ENCODE peak calls at places on chromosomes 12 and 14, in seven cellular contexts. One of them, this sample, is unnamed.

GRCh38 chr12:66144796-66145754 is 14.5 kb upstream of the LLPH start:
- DNase-seq in coronary artery: no peak
- DNase-seq in CD8-positive, alpha-beta T cell: no peak
- DNase-seq in PC-3: peak
- DNase-seq in body of pancreas: peak
- DNase-seq in pancreas: peak
- DNase-seq in neural progenitor cell: peak
- DNase-seq in this sample: peak

GRCh38 chr14:64387232-64387737 is 868 bp upstream of the MTHFD1 start:
- DNase-seq in coronary artery: no peak
- DNase-seq in CD8-positive, alpha-beta T cell: no peak
- DNase-seq in PC-3: peak
- DNase-seq in body of pancreas: no peak
- DNase-seq in pancreas: no peak
- DNase-seq in neural progenitor cell: peak
- DNase-seq in this sample: no peak

GRCh38 chr12:100238801-100239200 is 28.1 kb downstream of the DEPDC4 start:
- DNase-seq in coronary artery: no peak
- DNase-seq in CD8-positive, alpha-beta T cell: no peak
- DNase-seq in PC-3: no peak
- DNase-seq in body of pancreas: no peak
- DNase-seq in pancreas: no peak
- DNase-seq in neural progenitor cell: no peak
- DNase-seq in this sample: no peak

GRCh38 chr12:25986169-25986568 is 27.7 kb downstream of the RASSF8 start:
- DNase-seq in coronary artery: no peak
- DNase-seq in CD8-positive, alpha-beta T cell: no peak
- DNase-seq in PC-3: no peak
- DNase-seq in body of pancreas: no peak
- DNase-seq in pancreas: no peak
- DNase-seq in neural progenitor cell: no peak
- DNase-seq in this sample: no peak

GRCh38 chr12:108618079-108618952 is 15.4 kb downstream of the SELPLG start:
- DNase-seq in coronary artery: no peak
- DNase-seq in CD8-positive, alpha-beta T cell: peak
- DNase-seq in PC-3: peak
- DNase-seq in body of pancreas: peak
- DNase-seq in pancreas: peak
- DNase-seq in neural progenitor cell: peak
- DNase-seq in this sample: peak

GRCh38 chr14:75961662-75962061 is 20.1 kb downstream of the TGFB3 start:
- DNase-seq in coronary artery: no peak
- DNase-seq in CD8-positive, alpha-beta T cell: no peak
- DNase-seq in PC-3: no peak
- DNase-seq in body of pancreas: no peak
- DNase-seq in pancreas: no peak
- DNase-seq in neural progenitor cell: no peak
- DNase-seq in this sample: no peak

GRCh38 chr12:107396991-107397390 is 288.6 kb upstream of the PWP1 start:
- DNase-seq in coronary artery: no peak
- DNase-seq in CD8-positive, alpha-beta T cell: no peak
- DNase-seq in PC-3: peak
- DNase-seq in body of pancreas: no peak
- DNase-seq in pancreas: no peak
- DNase-seq in neural progenitor cell: no peak
- DNase-seq in this sample: no peak

GRCh38 chr12:132075026-132075713 is 68.9 kb downstream of the DDX51 start:
- DNase-seq in coronary artery: no peak
- DNase-seq in CD8-positive, alpha-beta T cell: no peak
- DNase-seq in PC-3: peak
- DNase-seq in body of pancreas: no peak
- DNase-seq in pancreas: no peak
- DNase-seq in neural progenitor cell: peak
- DNase-seq in this sample: no peak

GRCh38 chr12:31412292-31412801 is 86.4 kb upstream of the SINHCAF start:
- DNase-seq in coronary artery: no peak
- DNase-seq in CD8-positive, alpha-beta T cell: no peak
- DNase-seq in PC-3: no peak
- DNase-seq in body of pancreas: no peak
- DNase-seq in pancreas: no peak
- DNase-seq in neural progenitor cell: peak
- DNase-seq in this sample: no peak

GRCh38 chr12:65670775-65671174 is 153.5 kb upstream of the HMGA2 start:
- DNase-seq in coronary artery: no peak
- DNase-seq in CD8-positive, alpha-beta T cell: no peak
- DNase-seq in PC-3: peak
- DNase-seq in body of pancreas: no peak
- DNase-seq in pancreas: no peak
- DNase-seq in neural progenitor cell: no peak
- DNase-seq in this sample: no peak

GRCh38 chr14:61537567-61538463 is 157.5 kb upstream of the HIF1A start:
- DNase-seq in coronary artery: no peak
- DNase-seq in CD8-positive, alpha-beta T cell: no peak
- DNase-seq in PC-3: peak
- DNase-seq in body of pancreas: peak
- DNase-seq in pancreas: peak
- DNase-seq in neural progenitor cell: peak
- DNase-seq in this sample: no peak

GRCh38 chr14:77278461-77279230 is 7.6 kb upstream of the NGB start:
- DNase-seq in coronary artery: no peak
- DNase-seq in CD8-positive, alpha-beta T cell: no peak
- DNase-seq in PC-3: no peak
- DNase-seq in body of pancreas: peak
- DNase-seq in pancreas: no peak
- DNase-seq in neural progenitor cell: no peak
- DNase-seq in this sample: no peak
- TF ChIP-seq CTCF in coronary artery: no peak
- TF ChIP-seq CTCF in CD8-positive, alpha-beta T cell: no peak
- TF ChIP-seq CTCF in PC-3: peak
- TF ChIP-seq CTCF in body of pancreas: no peak
- TF ChIP-seq CTCF in pancreas: no peak
- TF ChIP-seq CTCF in neural progenitor cell: peak
- TF ChIP-seq CTCF in this sample: no peak

GRCh38 chr12:6067152-6067916 is 57.1 kb downstream of the VWF start:
- DNase-seq in coronary artery: no peak
- DNase-seq in CD8-positive, alpha-beta T cell: no peak
- DNase-seq in PC-3: peak
- DNase-seq in body of pancreas: no peak
- DNase-seq in pancreas: no peak
- DNase-seq in neural progenitor cell: peak
- DNase-seq in this sample: no peak
- TF ChIP-seq CTCF in coronary artery: no peak
- TF ChIP-seq CTCF in CD8-positive, alpha-beta T cell: no peak
- TF ChIP-seq CTCF in PC-3: peak
- TF ChIP-seq CTCF in body of pancreas: no peak
- TF ChIP-seq CTCF in pancreas: no peak
- TF ChIP-seq CTCF in neural progenitor cell: peak
- TF ChIP-seq CTCF in this sample: no peak

GRCh38 chr12:751828-752672 is at the start of gene WNK1:
- DNase-seq in coronary artery: peak
- DNase-seq in CD8-positive, alpha-beta T cell: peak
- DNase-seq in PC-3: peak
- DNase-seq in body of pancreas: peak
- DNase-seq in pancreas: peak
- DNase-seq in neural progenitor cell: peak
- DNase-seq in this sample: peak

GRCh38 chr12:754871-755562 is 2.6 kb downstream of the WNK1 start:
- DNase-seq in coronary artery: no peak
- DNase-seq in CD8-positive, alpha-beta T cell: no peak
- DNase-seq in PC-3: peak
- DNase-seq in body of pancreas: no peak
- DNase-seq in pancreas: no peak
- DNase-seq in neural progenitor cell: peak
- DNase-seq in this sample: peak

GRCh38 chr12:754238-754816 is 1.9 kb downstream of the WNK1 start:
- DNase-seq in coronary artery: peak
- DNase-seq in CD8-positive, alpha-beta T cell: no peak
- DNase-seq in PC-3: peak
- DNase-seq in body of pancreas: peak
- DNase-seq in pancreas: no peak
- DNase-seq in neural progenitor cell: peak
- DNase-seq in this sample: peak

GRCh38 chr12:752673-753400 is 458 bp downstream of the WNK1 start:
- DNase-seq in coronary artery: peak
- DNase-seq in CD8-positive, alpha-beta T cell: peak
- DNase-seq in PC-3: peak
- DNase-seq in body of pancreas: peak
- DNase-seq in pancreas: peak
- DNase-seq in neural progenitor cell: peak
- DNase-seq in this sample: no peak

GRCh38 chr12:753401-754237 is 1.2 kb downstream of the WNK1 start:
- DNase-seq in coronary artery: peak
- DNase-seq in CD8-positive, alpha-beta T cell: peak
- DNase-seq in PC-3: no peak
- DNase-seq in body of pancreas: peak
- DNase-seq in pancreas: peak
- DNase-seq in neural progenitor cell: peak
- DNase-seq in this sample: peak
- TF ChIP-seq CTCF in coronary artery: no peak
- TF ChIP-seq CTCF in CD8-positive, alpha-beta T cell: no peak
- TF ChIP-seq CTCF in PC-3: no peak
- TF ChIP-seq CTCF in body of pancreas: no peak
- TF ChIP-seq CTCF in pancreas: no peak
- TF ChIP-seq CTCF in neural progenitor cell: peak
- TF ChIP-seq CTCF in this sample: no peak

GRCh38 chr12:5556033-5556614 is 124.2 kb downstream of the NTF3 start:
- DNase-seq in coronary artery: no peak
- DNase-seq in CD8-positive, alpha-beta T cell: no peak
- DNase-seq in PC-3: peak
- DNase-seq in body of pancreas: no peak
- DNase-seq in pancreas: no peak
- DNase-seq in neural progenitor cell: no peak
- DNase-seq in this sample: no peak
- TF ChIP-seq CTCF in coronary artery: no peak
- TF ChIP-seq CTCF in CD8-positive, alpha-beta T cell: peak
- TF ChIP-seq CTCF in PC-3: peak
- TF ChIP-seq CTCF in body of pancreas: no peak
- TF ChIP-seq CTCF in pancreas: no peak
- TF ChIP-seq CTCF in neural progenitor cell: peak
- TF ChIP-seq CTCF in this sample: peak

GRCh38 chr12:62799766-62800406 is 135.1 kb downstream of the PPM1H start:
- DNase-seq in coronary artery: no peak
- DNase-seq in CD8-positive, alpha-beta T cell: no peak
- DNase-seq in PC-3: peak
- DNase-seq in body of pancreas: no peak
- DNase-seq in pancreas: no peak
- DNase-seq in neural progenitor cell: no peak
- DNase-seq in this sample: no peak
- TF ChIP-seq CTCF in coronary artery: no peak
- TF ChIP-seq CTCF in CD8-positive, alpha-beta T cell: no peak
- TF ChIP-seq CTCF in PC-3: no peak
- TF ChIP-seq CTCF in body of pancreas: no peak
- TF ChIP-seq CTCF in pancreas: no peak
- TF ChIP-seq CTCF in neural progenitor cell: no peak
- TF ChIP-seq CTCF in this sample: no peak